ENCODE peak calls at places on chromosomes 3 and 15, in nine cellular contexts. Z is Peyer's patch, N is upper lobe of left lung, L is stomach, P is brain microvascular endothelial cell, H is pancreas, B is mesendoderm, K is trophoblast cell, X is mammary epithelial cell. V is an unnamed sample.

GRCh38 chr3:169367016-169367415 is 296.5 kb downstream of the MECOM start:
- DNase-seq in P (no peak), N (no peak), L (no peak), H (no peak), Z (no peak), X (no peak), B (no peak), K (no peak), V (no peak)

GRCh38 chr3:190053919-190054672 is 66.6 kb downstream of the P3H2 start:
- DNase-seq in Z (no peak), P (peak; percentile 89), N (no peak), B (peak; percentile 77), L (no peak), K (peak; percentile 30), X (peak; percentile 69), H (no peak), V (no peak)

GRCh38 chr3:183224581-183224980 is 28.5 kb upstream of the B3GNT5 start:
- DNase-seq in N (no peak), H (no peak), B (no peak), X (no peak), P (no peak), L (no peak), K (no peak), Z (no peak), V (no peak)

GRCh38 chr3:120289636-120290035 is 4.6 kb upstream of the GPR156 start:
- DNase-seq in B (no peak), Z (no peak), N (no peak), X (no peak), L (no peak), K (no peak), P (no peak), H (no peak), V (no peak)

GRCh38 chr3:43707998-43708397 is 17.3 kb downstream of the ABHD5 start:
- DNase-seq in H (no peak), Z (no peak), X (peak; percentile 95), B (no peak), P (peak; percentile 91), K (peak; percentile 46), N (no peak), L (no peak), V (no peak)

GRCh38 chr3:45890405-45890804 is 4.1 kb downstream of the CCR9 start:
- DNase-seq in B (no peak), P (no peak), Z (peak; percentile 85), X (no peak), K (no peak), L (no peak), H (no peak), N (peak; percentile 66), V (no peak)

GRCh38 chr3:164351126-164351525 is 727.2 kb downstream of the SI start:
- DNase-seq in L (no peak), K (no peak), P (no peak), B (no peak), H (no peak), X (no peak), Z (no peak), N (no peak), V (no peak)

GRCh38 chr3:128133273-128133883 is 9.8 kb upstream of the RUVBL1 start:
- DNase-seq in K (peak; percentile 6), Z (peak; percentile 52), X (peak; percentile 39), B (peak; percentile 73), N (no peak), P (peak; percentile 55), L (no peak), H (no peak), V (no peak)

GRCh38 chr3:30282052-30282708 is 324.2 kb upstream of the TGFBR2 start:
- DNase-seq in Z (no peak), H (no peak), B (peak; percentile 97), N (no peak), K (peak; percentile 55), L (no peak), P (peak; percentile 93), X (peak; percentile 85), V (no peak)

GRCh38 chr3:111081008-111081545 is 9.5 kb downstream of the NECTIN3 start:
- DNase-seq in P (no peak), N (no peak), L (no peak), Z (no peak), K (peak; percentile 42), H (no peak), B (peak; percentile 22), X (peak; percentile 27), V (no peak)

GRCh38 chr3:64022451-64023186 is 675 bp downstream of the PSMD6 start:
- DNase-seq in Z (no peak), L (no peak), K (no peak), N (no peak), H (peak; percentile 65), P (no peak), B (no peak), X (peak; percentile 35), V (no peak)

GRCh38 chr3:44000586-44000985 is 241.1 kb upstream of the TOPAZ1 start:
- DNase-seq in H (no peak), K (no peak), B (no peak), L (no peak), N (no peak), P (no peak), X (peak; percentile 59), Z (no peak), V (no peak)

GRCh38 chr3:169637731-169638130 is 25.8 kb downstream of the MECOM start:
- DNase-seq in K (no peak), P (no peak), B (no peak), H (no peak), L (no peak), Z (no peak), X (no peak), N (no peak), V (no peak)

GRCh38 chr3:38016410-38016809 is 13.0 kb downstream of the PLCD1 start:
- DNase-seq in N (no peak), L (no peak), X (no peak), B (no peak), P (no peak), Z (no peak), H (no peak), K (no peak), V (no peak)

GRCh38 chr3:38015984-38016383 is 13.5 kb downstream of the PLCD1 start:
- DNase-seq in L (no peak), X (no peak), K (no peak), B (no peak), Z (no peak), H (no peak), P (no peak), N (no peak), V (no peak)

GRCh38 chr3:38017445-38018295 is 11.8 kb downstream of the PLCD1 start:
- DNase-seq in P (no peak), K (no peak), Z (no peak), B (no peak), H (no peak), N (no peak), X (no peak), L (no peak), V (no peak)

GRCh38 chr3:38016847-38017444 is 12.5 kb downstream of the PLCD1 start:
- DNase-seq in L (no peak), P (no peak), H (no peak), N (no peak), Z (no peak), B (no peak), K (no peak), X (no peak), V (no peak)

DNA sequence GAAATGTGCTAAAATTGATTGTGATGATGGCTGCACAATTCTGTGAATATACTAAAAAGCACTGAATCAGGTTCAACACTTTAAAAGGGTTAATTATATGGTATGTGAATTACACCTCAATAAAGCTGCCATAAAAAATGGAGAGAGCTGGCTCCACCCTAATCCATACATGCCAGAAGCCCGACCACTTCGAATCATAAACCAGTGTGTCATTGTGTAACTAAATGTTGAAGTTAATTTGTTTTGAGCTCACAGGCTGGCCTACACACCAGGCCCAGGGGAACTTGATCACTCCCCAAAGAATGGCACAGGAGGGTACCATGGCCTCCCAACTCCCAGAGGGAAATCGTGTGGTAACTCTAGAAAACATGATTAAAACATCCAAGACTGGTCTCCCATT is 14.0 kb downstream of the PLCD1 start:
- DNase-seq in Z (no peak), X (no peak), B (no peak), L (no peak), K (no peak), N (no peak), H (no peak), P (no peak), V (no peak)
- H3K36me3 ChIP-seq in Z (peaks cover 48% of the 10 kb centered on the region), X (peaks cover 12% of the 10 kb centered on the region), B (no peaks in the 10 kb centered on the region), L (peaks cover 94% of the 10 kb centered on the region), K (peaks cover 10% of the 10 kb centered on the region), N (peaks cover 76% of the 10 kb centered on the region), H (peaks cover 17% of the 10 kb centered on the region), P (peaks cover 3% of the 10 kb centered on the region), V (peaks cover 75% of the 10 kb centered on the region)

GRCh38 chr15:25331860-25332259 is 107.0 kb downstream of the UBE3A start:
- DNase-seq in B (no peak), H (no peak), X (no peak), K (no peak), Z (no peak), N (no peak), P (no peak), L (no peak), V (no peak)
- H3K36me3 ChIP-seq in B (no peaks in the 10 kb centered on the region), H (no peaks in the 10 kb centered on the region), X (peaks cover 7% of the 10 kb centered on the region), K (peaks cover 7% of the 10 kb centered on the region), Z (peaks cover 12% of the 10 kb centered on the region), N (peaks cover 24% of the 10 kb centered on the region), P (no peaks in the 10 kb centered on the region), L (peaks cover 36% of the 10 kb centered on the region), V (peaks cover 6% of the 10 kb centered on the region)

DNA sequence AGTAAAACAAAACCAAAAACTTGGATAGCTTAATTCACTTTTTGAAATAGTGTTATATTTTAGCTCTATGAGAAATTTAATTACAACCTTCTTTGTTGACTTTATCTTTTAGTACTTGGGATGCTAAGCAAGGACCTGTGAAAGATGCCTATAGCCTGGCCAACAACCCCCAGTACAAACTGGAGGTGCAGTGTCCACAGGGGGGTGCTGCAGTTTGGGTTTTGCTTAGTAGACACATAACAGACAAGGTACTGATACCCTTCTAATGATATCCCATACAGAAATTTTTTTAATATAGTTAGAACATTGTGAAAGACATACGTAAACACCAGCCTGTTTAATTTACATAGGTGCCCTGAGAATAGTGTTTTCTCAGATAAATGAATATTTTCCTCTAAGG is 35.3 kb downstream of the CAPN7 start:
- DNase-seq in X (no peak), P (peak; percentile 7), H (no peak), N (no peak), B (peak; percentile 30), K (peak; percentile 10), Z (peak; percentile 61), L (no peak), V (no peak)
- H3K36me3 ChIP-seq in X (peaks cover 46% of the 10 kb centered on the region), P (peaks cover 46% of the 10 kb centered on the region), H (peaks cover 57% of the 10 kb centered on the region), N (peaks cover 95% of the 10 kb centered on the region), B (no peaks in the 10 kb centered on the region), K (peaks cover 8% of the 10 kb centered on the region), Z (peaks cover 90% of the 10 kb centered on the region), L (peaks cover 99% of the 10 kb centered on the region), V (peaks cover 99% of the 10 kb centered on the region)

GRCh38 chr3:122533480-122533879 is 18.7 kb upstream of the KPNA1 start:
- DNase-seq in B (no peak), L (no peak), P (no peak), K (no peak), Z (no peak), N (no peak), H (no peak), X (peak; percentile 35), V (no peak)

GRCh38 chr3:122535964-122536363 is 21.2 kb upstream of the KPNA1 start:
- DNase-seq in L (no peak), B (peak; percentile 97), X (no peak), Z (no peak), H (no peak), N (no peak), P (no peak), K (no peak), V (no peak)

GRCh38 chr3:122533931-122534334 is 19.2 kb upstream of the KPNA1 start:
- DNase-seq in N (no peak), X (peak; percentile 100), P (peak; percentile 79), Z (no peak), L (no peak), H (no peak), K (peak; percentile 87), B (peak; percentile 97), V (no peak)

GRCh38 chr3:122530164-122530563 is 15.4 kb upstream of the KPNA1 start:
- DNase-seq in K (no peak), P (no peak), L (no peak), X (no peak), B (no peak), N (no peak), H (no peak), Z (no peak), V (no peak)
- H3K36me3 ChIP-seq in K (no peaks in the 10 kb centered on the region), P (peaks cover 2% of the 10 kb centered on the region), L (peaks cover 85% of the 10 kb centered on the region), X (no peaks in the 10 kb centered on the region), B (no peaks in the 10 kb centered on the region), N (peaks cover 85% of the 10 kb centered on the region), H (peaks cover 42% of the 10 kb centered on the region), Z (peaks cover 57% of the 10 kb centered on the region), V (peaks cover 82% of the 10 kb centered on the region)

V was measured in lower lobe of right lung.